ENCODE peak calls at places on chromosomes 16 and 17, in five cellular contexts. K, Q, N, A and C are unnamed samples.
A peak's percentile ranks its signal among the peaks of the same experiment; 100 is the strongest.

GRCh38 chr17:13753151-13753550 is 151.4 kb upstream of the HS3ST3A1 start:
- DNase-seq in K (no peak), A (no peak), Q (no peak), N (no peak), C (peak; percentile 30)

GRCh38 chr17:41775394-41776226 is 10.9 kb downstream of the JUP start:
- DNase-seq in A (no peak), K (no peak), N (no peak), Q (no peak), C (peak; percentile 68)

GRCh38 chr16:84058664-84059063 is 16.1 kb upstream of the SLC38A8 start:
- DNase-seq in N (no peak), A (no peak), Q (no peak), K (no peak), C (no peak)

GRCh38 chr17:47295037-47295873 is 28.5 kb upstream of the EFCAB13 start:
- DNase-seq in Q (no peak), K (no peak), A (no peak), N (no peak), C (no peak)

GRCh38 chr16:68436581-68436980 is 11.7 kb downstream of the SMPD3 start:
- DNase-seq in N (no peak), A (no peak), K (no peak), Q (no peak), C (peak; percentile 80)

GRCh38 chr17:2903193-2903974 is 107.1 kb downstream of the RAP1GAP2 start:
- DNase-seq in Q (no peak), N (no peak), K (no peak), A (no peak), C (no peak)

GRCh38 chr16:54446639-54447038 is 160.1 kb upstream of the IRX3 start:
- DNase-seq in N (no peak), K (peak; percentile 98), A (peak; percentile 96), Q (no peak), C (no peak)

GRCh38 chr16:83273504-83274173 is 534.1 kb upstream of the HSBP1 start:
- DNase-seq in A (no peak), N (no peak), K (no peak), Q (no peak), C (no peak)

GRCh38 chr17:51734462-51734861 is 424.1 kb downstream of the CA10 start:
- DNase-seq in Q (no peak), N (no peak), A (no peak), K (peak; percentile 6), C (peak; percentile 68)

GRCh38 chr16:66677179-66677578 is 19.4 kb downstream of the CMTM4 start:
- DNase-seq in N (no peak), Q (no peak), K (no peak), A (no peak), C (no peak)

GRCh38 chr16:27455700-27456099 is 53.7 kb downstream of the IL21R start:
- DNase-seq in N (no peak), Q (no peak), A (no peak), K (no peak), C (no peak)

DNA sequence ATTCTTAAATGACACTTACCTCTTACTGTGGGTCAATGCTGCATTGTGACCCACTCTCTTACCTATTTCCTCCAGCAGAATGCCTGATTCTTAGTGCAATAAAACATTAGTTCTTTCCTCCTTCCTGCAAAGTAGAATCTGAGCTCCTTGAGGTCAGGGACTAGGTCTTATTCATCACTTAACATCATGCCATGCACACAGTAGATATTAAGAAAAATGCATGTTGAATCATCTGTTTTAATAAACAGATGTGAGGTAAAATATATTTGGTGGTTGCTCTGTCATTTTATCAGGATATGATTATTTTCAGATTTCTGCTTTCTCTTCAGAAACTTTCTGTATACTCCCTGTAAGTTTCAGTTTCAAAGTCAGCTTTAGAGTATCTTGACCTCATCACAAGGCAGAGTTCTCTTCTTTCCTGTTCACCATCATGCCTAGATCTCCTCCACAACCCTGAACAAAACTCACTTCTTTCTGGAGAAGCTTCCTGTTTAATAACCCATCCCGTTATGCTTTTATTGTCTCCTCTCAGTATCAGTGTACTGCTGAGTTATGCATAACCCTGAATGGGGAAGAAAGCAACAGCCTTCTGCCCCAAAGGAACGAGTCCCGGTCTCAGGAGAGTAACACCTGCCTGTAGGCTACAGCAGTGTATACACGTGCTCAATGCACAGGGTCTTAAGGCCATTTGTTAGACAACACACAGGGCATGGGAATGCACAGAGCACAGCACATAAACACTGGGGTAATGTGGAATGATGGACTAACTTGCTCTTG is 30.3 kb upstream of the SUPT4H1 start:
- DNase-seq in A (no peak), Q (no peak), N (peak; percentile 44), K (no peak), C (no peak)
- TF ChIP-seq EZH2 in A (no peak), Q (no peak), N (no peak), K (no peak), C (no peak)

GRCh38 chr17:82461827-82462524 is 3.4 kb downstream of the NARF start:
- DNase-seq in K (no peak), N (no peak), Q (peak; percentile 71), A (no peak), C (no peak)
- H3K4me2 ChIP-seq in K (no peak overlapping the region), N (no peak overlapping the region), Q (peak overlapping the region; percentile 55), A (no peak overlapping the region), C (no peak overlapping the region)

GRCh38 chr17:48596000-48596734 is 2.6 kb upstream of the HOXB5 start:
- DNase-seq in Q (no peak), A (no peak), N (no peak), K (no peak), C (no peak)

GRCh38 chr17:48595107-48595999 is 1.8 kb upstream of the HOXB5 start:
- DNase-seq in K (no peak), N (no peak), Q (no peak), A (no peak), C (no peak)

GRCh38 chr17:48597775-48598631 is 4.4 kb upstream of the HOXB5 start:
- DNase-seq in K (peak; percentile 80), A (peak; percentile 46), Q (no peak), N (no peak), C (peak; percentile 65)

GRCh38 chr17:48597492-48597774 is 3.9 kb upstream of the HOXB5 start:
- DNase-seq in Q (no peak), K (no peak), A (no peak), N (no peak), C (no peak)

GRCh38 chr17:48596735-48597491 is 3.3 kb upstream of the HOXB5 start:
- DNase-seq in A (no peak), Q (no peak), N (no peak), K (peak; percentile 55), C (peak; percentile 81)
- TF ChIP-seq EZH2 in A (no peak), Q (no peak), N (no peak), K (no peak), C (peak; percentile 79)

GRCh38 chr17:57597531-57598453 is 147.3 kb downstream of the CCDC182 start:
- DNase-seq in K (peak; percentile 84), Q (peak; percentile 36), A (peak; percentile 71), N (no peak), C (peak; percentile 90)
- H3K4me2 ChIP-seq in K (no peak overlapping the region), Q (no peak overlapping the region), A (no peak overlapping the region), N (no peak overlapping the region), C (no peak overlapping the region)

GRCh38 chr16:73053038-73053378 is 5.1 kb upstream of the ZFHX3 start:
- DNase-seq in A (no peak), Q (no peak), N (no peak), K (no peak), C (no peak)
- TF ChIP-seq EZH2 in A (no peak), Q (no peak), N (no peak), K (no peak), C (no peak)

GRCh38 chr17:39675390-39676082 is 7.3 kb downstream of the PNMT start:
- DNase-seq in Q (peak; percentile 9), K (no peak), A (no peak), N (no peak), C (no peak)
- H3K4me2 ChIP-seq in Q (peak overlapping the region; percentile 69), K (no peak overlapping the region), A (no peak overlapping the region), N (no peak overlapping the region), C (no peak overlapping the region)

GRCh38 chr16:86508028-86508946 is 2.0 kb upstream of the FOXF1 start:
- DNase-seq in K (peak; percentile 36), A (peak; percentile 38), Q (no peak), N (no peak), C (peak; percentile 70)

GRCh38 chr16:86510465-86511261 is at the start of gene FOXF1:
- DNase-seq in Q (no peak), N (no peak), K (peak; percentile 70), A (peak; percentile 81), C (peak; percentile 64)

GRCh38 chr16:86508947-86509758 is 1.2 kb upstream of the FOXF1 start:
- DNase-seq in K (peak; percentile 86), A (peak; percentile 87), Q (peak; percentile 27), N (no peak), C (peak; percentile 63)

GRCh38 chr16:86511317-86512161 is 1.2 kb downstream of the FOXF1 start:
- DNase-seq in K (peak; percentile 39), N (no peak), Q (no peak), A (no peak), C (no peak)

GRCh38 chr16:86509759-86510464 is 415 bp upstream of the FOXF1 start:
- DNase-seq in K (peak; percentile 75), N (no peak), A (peak; percentile 93), Q (no peak), C (peak; percentile 80)
- TF ChIP-seq EZH2 in K (peak; percentile 19), N (no peak), A (no peak), Q (no peak), C (no peak)

GRCh38 chr16:57795431-57795878 is 6.8 kb downstream of the KIFC3 start:
- DNase-seq in N (no peak), K (peak; percentile 59), Q (peak; percentile 66), A (peak; percentile 49), C (peak; percentile 86)

GRCh38 chr16:57794849-57795430 is 7.4 kb downstream of the KIFC3 start:
- DNase-seq in A (no peak), N (no peak), K (no peak), Q (no peak), C (no peak)

GRCh38 chr16:57791156-57791902 is 11.0 kb downstream of the KIFC3 start:
- DNase-seq in A (no peak), K (no peak), N (no peak), Q (no peak), C (no peak)

GRCh38 chr16:57788951-57789350 is 13.3 kb downstream of the KIFC3 start:
- DNase-seq in K (no peak), A (no peak), Q (no peak), N (no peak), C (no peak)

GRCh38 chr16:57791903-57792461 is 10.3 kb downstream of the KIFC3 start:
- DNase-seq in N (no peak), Q (no peak), K (no peak), A (no peak), C (no peak)
- H3K4me2 ChIP-seq in N (no peak overlapping the region), Q (no peak overlapping the region), K (no peak overlapping the region), A (no peak overlapping the region), C (no peak overlapping the region)

DNA sequence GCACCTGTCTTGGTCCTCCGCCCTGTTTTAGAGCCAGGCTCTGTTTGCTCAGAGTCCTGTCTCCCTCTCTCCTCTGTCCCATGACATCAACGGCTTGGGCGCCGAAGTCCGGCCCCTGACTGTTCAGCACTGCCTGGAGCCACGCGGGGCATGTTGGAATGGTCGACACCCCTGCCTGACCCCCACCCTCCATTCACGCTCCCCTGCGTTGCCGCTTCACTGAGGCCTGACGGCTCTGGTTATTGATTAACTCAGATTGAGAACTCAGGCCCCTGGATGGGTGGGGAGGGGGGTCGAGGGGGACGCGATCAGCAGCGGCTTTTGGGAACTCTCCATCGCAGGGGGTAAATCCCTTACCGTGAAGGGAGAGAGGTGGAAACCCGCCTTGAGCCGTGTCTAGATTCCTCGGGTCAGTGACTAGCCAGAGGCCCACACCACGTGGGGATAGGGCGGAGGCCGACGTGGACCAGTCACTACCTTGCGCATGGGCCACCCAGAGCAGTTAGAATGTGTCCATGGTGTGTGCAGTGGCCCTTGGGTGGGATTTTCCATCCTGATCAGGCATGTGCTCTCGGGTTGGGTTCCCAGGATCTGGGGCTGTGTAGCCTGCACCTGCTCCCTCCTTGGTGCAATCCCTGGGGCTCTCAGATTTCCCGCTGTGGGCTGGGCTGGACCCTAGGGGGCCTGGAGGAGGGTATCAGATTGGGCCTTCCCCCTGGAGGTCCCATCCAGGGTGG is 1.0 kb downstream of the SMTNL2 start:
- DNase-seq in A (no peak), N (no peak), K (no peak), Q (no peak), C (no peak)
- TF ChIP-seq EZH2 in A (no peak), N (no peak), K (no peak), Q (no peak), C (no peak)